ENCODE peak calls at places on chromosomes 2 and 18, in ten cellular contexts. I is aorta; W is CD8-positive, alpha-beta memory T cell; D is GM04503; J is hypothalamus; S is activated CD4-positive, CD25-positive, alpha-beta regulatory T cell treated with anti-CD3 and anti-CD28 coated beads, Interleukin-2, amount 50 U/mL, for 72 hours; F is NCI-H2029 treated with DMSO at 0.1 percent for 48 hours; Z is T-helper 9 cell; P is A172; Y is stimulated activated CD4-positive, alpha-beta T cell treated with anti-CD3 and anti-CD28 coated beads, TNF-alpha, amount 100 ng/mL, for 4 hours. C is an unnamed sample.

GRCh38 chr2:88669371-88670214 is 21.9 kb upstream of the RPIA start:
- DNase-seq in I (no peak), W (no peak), D (no peak), J (no peak), S (no peak), F (peak; percentile 46), Z (no peak), P (peak; percentile 61), Y (no peak), C (peak; percentile 62)

GRCh38 chr2:25250331-25251031 is 82.1 kb upstream of the POMC start:
- DNase-seq in I (no peak), W (peak; percentile 38), D (no peak), J (no peak), S (no peak), F (no peak), Z (no peak), P (no peak), Y (peak; percentile 23), C (peak; percentile 7)

GRCh38 chr2:239803764-239804111 is 221.4 kb downstream of the NDUFA10 start:
- DNase-seq in I (peak; percentile 63), W (no peak), D (no peak), J (no peak), S (peak; percentile 8), F (no peak), Z (no peak), P (no peak), Y (no peak), C (no peak)

GRCh38 chr2:237072067-237072931 is 13.4 kb upstream of the COPS8 start:
- DNase-seq in I (peak; percentile 91), W (peak; percentile 57), D (no peak), J (peak; percentile 25), S (peak; percentile 80), F (peak; percentile 13), Z (peak; percentile 77), P (peak; percentile 54), Y (peak; percentile 44), C (peak; percentile 59)

GRCh38 chr2:180524458-180524857 is 455.9 kb upstream of the UBE2E3 start:
- DNase-seq in I (no peak), W (no peak), D (no peak), J (no peak), S (no peak), F (no peak), Z (no peak), P (peak; percentile 27), Y (no peak), C (no peak)

GRCh38 chr2:234848578-234848977 is 103.2 kb upstream of the SH3BP4 start:
- DNase-seq in I (no peak), W (no peak), D (no peak), J (no peak), S (no peak), F (no peak), Z (no peak), P (no peak), Y (no peak), C (no peak)

GRCh38 chr2:204695506-204695905 is 150.2 kb downstream of the PARD3B start:
- DNase-seq in I (no peak), W (no peak), D (peak; percentile 90), J (no peak), S (no peak), F (no peak), Z (no peak), P (no peak), Y (no peak), C (no peak)

GRCh38 chr2:42954227-42954962 is 162.0 kb upstream of the HAAO start:
- DNase-seq in I (no peak), W (no peak), D (no peak), J (no peak), S (no peak), F (no peak), Z (no peak), P (peak; percentile 59), Y (no peak), C (no peak)

GRCh38 chr18:74316257-74317180 is 880 bp downstream of the C18orf63 start:
- DNase-seq in I (no peak), W (no peak), D (peak; percentile 90), J (no peak), S (no peak), F (no peak), Z (no peak), P (peak; percentile 65), Y (no peak), C (peak; percentile 64)

C was measured in MCF 10A.